ENCODE peak calls at places on chromosome 11, in five cellular contexts. One of them, this sample, is unnamed.

GRCh38 chr11:18594999-18595749 is 4.4 kb upstream of the MISFA start:
- DNase-seq in mucosa of descending colon: no peak
- DNase-seq in progenitor cell of endocrine pancreas: no peak
- DNase-seq in Peyer's patch: no peak
- DNase-seq in tibial artery: no peak
- DNase-seq in this sample: no peak

GRCh38 chr11:87560352-87560751 is 522.6 kb downstream of the TMEM135 start:
- DNase-seq in tibial artery: no peak
- DNase-seq in Peyer's patch: no peak
- DNase-seq in progenitor cell of endocrine pancreas: no peak
- DNase-seq in mucosa of descending colon: no peak
- DNase-seq in this sample: no peak

GRCh38 chr11:10325398-10326079 is 20.7 kb downstream of the ADM start:
- DNase-seq in Peyer's patch: no peak
- DNase-seq in progenitor cell of endocrine pancreas: no peak
- DNase-seq in tibial artery: no peak
- DNase-seq in mucosa of descending colon: no peak
- DNase-seq in this sample: no peak

GRCh38 chr11:15864021-15864805 is 492.1 kb downstream of the SOX6 start:
- DNase-seq in Peyer's patch: no peak
- DNase-seq in tibial artery: no peak
- DNase-seq in progenitor cell of endocrine pancreas: no peak
- DNase-seq in mucosa of descending colon: no peak
- DNase-seq in this sample: no peak

GRCh38 chr11:77647906-77648305 is 10.3 kb upstream of the CLNS1A start:
- DNase-seq in tibial artery: no peak
- DNase-seq in progenitor cell of endocrine pancreas: no peak
- DNase-seq in Peyer's patch: no peak
- DNase-seq in mucosa of descending colon: no peak
- DNase-seq in this sample: no peak

GRCh38 chr11:130587658-130588057 is 139.2 kb downstream of the ADAMTS15 start:
- DNase-seq in Peyer's patch: no peak
- DNase-seq in tibial artery: no peak
- DNase-seq in progenitor cell of endocrine pancreas: no peak
- DNase-seq in mucosa of descending colon: no peak
- DNase-seq in this sample: no peak

GRCh38 chr11:16239130-16240105 is 116.9 kb downstream of the SOX6 start:
- DNase-seq in mucosa of descending colon: no peak
- DNase-seq in Peyer's patch: no peak
- DNase-seq in progenitor cell of endocrine pancreas: no peak
- DNase-seq in tibial artery: no peak
- DNase-seq in this sample: no peak

GRCh38 chr11:33207408-33207985 is 46.2 kb upstream of the CSTF3 start:
- DNase-seq in Peyer's patch: no peak
- DNase-seq in progenitor cell of endocrine pancreas: no peak
- DNase-seq in mucosa of descending colon: no peak
- DNase-seq in tibial artery: no peak
- DNase-seq in this sample: no peak

GRCh38 chr11:20355221-20356219 is 8.0 kb upstream of the HTATIP2 start:
- DNase-seq in tibial artery: no peak
- DNase-seq in mucosa of descending colon: no peak
- DNase-seq in Peyer's patch: peak
- DNase-seq in progenitor cell of endocrine pancreas: no peak
- DNase-seq in this sample: no peak

GRCh38 chr11:118897721-118898310 is 14.1 kb downstream of the CXCR5 start:
- DNase-seq in tibial artery: no peak
- DNase-seq in mucosa of descending colon: no peak
- DNase-seq in progenitor cell of endocrine pancreas: no peak
- DNase-seq in Peyer's patch: peak
- DNase-seq in this sample: no peak

GRCh38 chr11:27807594-27807993 is 107.3 kb upstream of the BDNF start:
- DNase-seq in mucosa of descending colon: no peak
- DNase-seq in tibial artery: no peak
- DNase-seq in progenitor cell of endocrine pancreas: no peak
- DNase-seq in Peyer's patch: no peak
- DNase-seq in this sample: no peak

GRCh38 chr11:73875840-73876239 is 806 bp downstream of the COA4 start:
- DNase-seq in mucosa of descending colon: no peak
- DNase-seq in progenitor cell of endocrine pancreas: no peak
- DNase-seq in tibial artery: no peak
- DNase-seq in Peyer's patch: no peak
- DNase-seq in this sample: no peak

GRCh38 chr11:72240461-72241289 is 3.3 kb downstream of the PHOX2A start:
- DNase-seq in Peyer's patch: no peak
- DNase-seq in mucosa of descending colon: no peak
- DNase-seq in tibial artery: peak
- DNase-seq in progenitor cell of endocrine pancreas: no peak
- DNase-seq in this sample: no peak

GRCh38 chr11:6587360-6587953 is 16.0 kb downstream of the RRP8 start:
- DNase-seq in progenitor cell of endocrine pancreas: no peak
- DNase-seq in mucosa of descending colon: no peak
- DNase-seq in tibial artery: peak
- DNase-seq in Peyer's patch: no peak
- DNase-seq in this sample: no peak

GRCh38 chr11:69288883-69289242 is 5.1 kb upstream of the MYEOV start:
- DNase-seq in Peyer's patch: no peak
- DNase-seq in progenitor cell of endocrine pancreas: no peak
- DNase-seq in tibial artery: no peak
- DNase-seq in mucosa of descending colon: no peak
- DNase-seq in this sample: no peak

GRCh38 chr11:113296447-113297205 is 17.8 kb upstream of the TTC12 start:
- DNase-seq in progenitor cell of endocrine pancreas: no peak
- DNase-seq in tibial artery: no peak
- DNase-seq in mucosa of descending colon: no peak
- DNase-seq in Peyer's patch: no peak
- DNase-seq in this sample: no peak

GRCh38 chr11:78100276-78101040 is 20.8 kb upstream of the NDUFC2 start:
- DNase-seq in Peyer's patch: no peak
- DNase-seq in tibial artery: no peak
- DNase-seq in mucosa of descending colon: no peak
- DNase-seq in progenitor cell of endocrine pancreas: no peak
- DNase-seq in this sample: no peak

GRCh38 chr11:64643927-64644326 is 52.9 kb downstream of the SLC22A12 start:
- DNase-seq in Peyer's patch: no peak
- DNase-seq in progenitor cell of endocrine pancreas: no peak
- DNase-seq in mucosa of descending colon: no peak
- DNase-seq in tibial artery: no peak
- DNase-seq in this sample: no peak

GRCh38 chr11:117631336-117632090 is 165.5 kb downstream of the DSCAML1 start:
- DNase-seq in tibial artery: no peak
- DNase-seq in progenitor cell of endocrine pancreas: no peak
- DNase-seq in mucosa of descending colon: no peak
- DNase-seq in Peyer's patch: no peak
- DNase-seq in this sample: no peak
- TF ChIP-seq CTCF in tibial artery: no peak
- TF ChIP-seq CTCF in progenitor cell of endocrine pancreas: no peak
- TF ChIP-seq CTCF in mucosa of descending colon: no peak
- TF ChIP-seq CTCF in Peyer's patch: no peak
- TF ChIP-seq CTCF in this sample: no peak

GRCh38 chr11:125076378-125076945 is 13.4 kb downstream of the SLC37A2 start:
- DNase-seq in Peyer's patch: no peak
- DNase-seq in mucosa of descending colon: no peak
- DNase-seq in progenitor cell of endocrine pancreas: no peak
- DNase-seq in tibial artery: no peak
- DNase-seq in this sample: no peak

GRCh38 chr11:125075242-125075625 is 12.1 kb downstream of the SLC37A2 start:
- DNase-seq in progenitor cell of endocrine pancreas: no peak
- DNase-seq in mucosa of descending colon: no peak
- DNase-seq in Peyer's patch: no peak
- DNase-seq in tibial artery: no peak
- DNase-seq in this sample: no peak

GRCh38 chr11:125073616-125074483 is 10.7 kb downstream of the SLC37A2 start:
- DNase-seq in progenitor cell of endocrine pancreas: no peak
- DNase-seq in tibial artery: no peak
- DNase-seq in Peyer's patch: no peak
- DNase-seq in mucosa of descending colon: no peak
- DNase-seq in this sample: no peak

GRCh38 chr11:125074511-125075241 is 11.6 kb downstream of the SLC37A2 start:
- DNase-seq in tibial artery: no peak
- DNase-seq in Peyer's patch: no peak
- DNase-seq in progenitor cell of endocrine pancreas: no peak
- DNase-seq in mucosa of descending colon: no peak
- DNase-seq in this sample: no peak

DNA sequence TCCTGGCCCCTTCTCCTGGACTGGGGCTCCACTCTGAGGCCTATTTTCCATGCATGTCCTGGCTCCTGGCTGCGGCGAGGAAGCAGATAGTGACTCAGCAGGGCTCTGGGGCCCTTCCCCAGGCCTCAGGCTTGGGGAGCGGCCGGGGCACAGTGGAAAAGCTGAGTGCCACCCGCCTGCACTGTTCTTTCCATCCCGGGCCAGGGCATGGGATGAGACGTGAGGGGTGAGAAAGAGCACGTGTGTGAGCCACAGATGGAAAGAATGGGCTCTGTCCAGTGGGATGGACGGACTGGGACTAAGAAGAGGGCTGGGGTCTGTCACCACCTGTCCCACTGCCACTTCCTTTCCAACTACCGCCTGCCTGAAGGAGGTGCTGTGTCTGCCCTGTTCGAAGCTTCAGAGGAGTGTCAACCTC is 12.8 kb downstream of the SLC37A2 start:
- DNase-seq in mucosa of descending colon: no peak
- DNase-seq in Peyer's patch: no peak
- DNase-seq in tibial artery: no peak
- DNase-seq in progenitor cell of endocrine pancreas: no peak
- DNase-seq in this sample: no peak
- TF ChIP-seq CTCF in mucosa of descending colon: no peak
- TF ChIP-seq CTCF in Peyer's patch: no peak
- TF ChIP-seq CTCF in tibial artery: no peak
- TF ChIP-seq CTCF in progenitor cell of endocrine pancreas: no peak
- TF ChIP-seq CTCF in this sample: no peak

DNA sequence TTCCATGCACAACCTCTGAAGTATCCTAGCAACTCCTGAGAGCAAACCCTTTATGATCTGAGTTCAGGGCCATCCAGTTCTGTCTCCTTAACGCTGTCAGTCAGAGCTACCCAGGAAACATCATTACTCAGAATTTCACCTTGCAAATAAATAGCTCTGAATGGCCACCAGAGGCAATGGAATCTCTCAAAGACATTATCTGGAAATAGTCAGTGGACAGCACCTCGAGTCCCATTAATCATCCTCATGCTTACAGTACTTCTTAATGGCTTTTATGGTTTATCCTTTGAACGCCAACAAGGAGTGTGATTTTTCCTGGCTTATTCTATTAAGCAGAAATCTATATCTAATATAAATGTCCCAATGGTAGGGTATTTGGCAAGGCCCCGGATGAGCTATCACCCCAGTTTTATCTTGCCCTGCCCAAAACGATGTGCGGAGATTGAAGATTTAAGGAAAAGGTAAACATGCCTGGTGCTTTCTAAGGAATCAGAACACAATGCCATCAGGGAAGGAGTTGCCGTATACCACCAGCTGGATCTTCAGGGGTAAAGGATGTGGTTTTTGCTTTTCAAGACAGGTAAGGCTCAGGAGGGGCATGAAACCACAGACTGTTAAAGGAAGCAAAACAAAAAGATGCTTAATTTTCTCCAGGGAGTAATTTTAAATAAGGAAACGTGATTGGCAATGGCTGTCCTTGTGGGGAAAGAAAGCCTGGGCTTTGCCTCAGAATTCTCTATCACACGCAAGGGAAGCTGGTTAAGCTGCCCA is 655.8 kb downstream of the OPCML start:
- DNase-seq in tibial artery: no peak
- DNase-seq in Peyer's patch: no peak
- DNase-seq in mucosa of descending colon: no peak
- DNase-seq in progenitor cell of endocrine pancreas: no peak
- DNase-seq in this sample: no peak
- TF ChIP-seq CTCF in tibial artery: no peak
- TF ChIP-seq CTCF in Peyer's patch: no peak
- TF ChIP-seq CTCF in mucosa of descending colon: no peak
- TF ChIP-seq CTCF in progenitor cell of endocrine pancreas: no peak
- TF ChIP-seq CTCF in this sample: no peak

GRCh38 chr11:79226136-79226535 is 214.7 kb downstream of the TENM4 start:
- DNase-seq in mucosa of descending colon: no peak
- DNase-seq in tibial artery: no peak
- DNase-seq in Peyer's patch: no peak
- DNase-seq in progenitor cell of endocrine pancreas: no peak
- DNase-seq in this sample: no peak

GRCh38 chr11:79229047-79229446 is 211.8 kb downstream of the TENM4 start:
- DNase-seq in Peyer's patch: no peak
- DNase-seq in progenitor cell of endocrine pancreas: no peak
- DNase-seq in tibial artery: no peak
- DNase-seq in mucosa of descending colon: no peak
- DNase-seq in this sample: no peak

GRCh38 chr11:79227308-79227707 is 213.5 kb downstream of the TENM4 start:
- DNase-seq in tibial artery: no peak
- DNase-seq in mucosa of descending colon: no peak
- DNase-seq in Peyer's patch: no peak
- DNase-seq in progenitor cell of endocrine pancreas: no peak
- DNase-seq in this sample: no peak

GRCh38 chr11:79228417-79228755 is 212.4 kb downstream of the TENM4 start:
- DNase-seq in Peyer's patch: no peak
- DNase-seq in tibial artery: no peak
- DNase-seq in mucosa of descending colon: no peak
- DNase-seq in progenitor cell of endocrine pancreas: no peak
- DNase-seq in this sample: no peak

GRCh38 chr11:79227732-79228416 is 213.0 kb downstream of the TENM4 start:
- DNase-seq in progenitor cell of endocrine pancreas: no peak
- DNase-seq in mucosa of descending colon: no peak
- DNase-seq in tibial artery: no peak
- DNase-seq in Peyer's patch: no peak
- DNase-seq in this sample: no peak
- TF ChIP-seq CTCF in progenitor cell of endocrine pancreas: no peak
- TF ChIP-seq CTCF in mucosa of descending colon: no peak
- TF ChIP-seq CTCF in tibial artery: no peak
- TF ChIP-seq CTCF in Peyer's patch: no peak
- TF ChIP-seq CTCF in this sample: no peak

GRCh38 chr11:82732348-82732733 is 1.3 kb downstream of the FAM181B start:
- DNase-seq in Peyer's patch: no peak
- DNase-seq in tibial artery: no peak
- DNase-seq in mucosa of descending colon: no peak
- DNase-seq in progenitor cell of endocrine pancreas: no peak
- DNase-seq in this sample: no peak

GRCh38 chr11:82734120-82734479 is 436 bp upstream of the FAM181B start:
- DNase-seq in tibial artery: no peak
- DNase-seq in mucosa of descending colon: no peak
- DNase-seq in Peyer's patch: no peak
- DNase-seq in progenitor cell of endocrine pancreas: no peak
- DNase-seq in this sample: no peak

GRCh38 chr11:82731691-82732277 is 1.9 kb downstream of the FAM181B start:
- DNase-seq in tibial artery: no peak
- DNase-seq in progenitor cell of endocrine pancreas: no peak
- DNase-seq in mucosa of descending colon: no peak
- DNase-seq in Peyer's patch: no peak
- DNase-seq in this sample: no peak

GRCh38 chr11:82732734-82733443 is 775 bp downstream of the FAM181B start:
- DNase-seq in mucosa of descending colon: peak
- DNase-seq in Peyer's patch: no peak
- DNase-seq in progenitor cell of endocrine pancreas: peak
- DNase-seq in tibial artery: no peak
- DNase-seq in this sample: no peak

GRCh38 chr11:82733444-82734119 is at the start of gene FAM181B:
- DNase-seq in mucosa of descending colon: peak
- DNase-seq in Peyer's patch: peak
- DNase-seq in tibial artery: peak
- DNase-seq in progenitor cell of endocrine pancreas: peak
- DNase-seq in this sample: no peak
- TF ChIP-seq CTCF in mucosa of descending colon: no peak
- TF ChIP-seq CTCF in Peyer's patch: no peak
- TF ChIP-seq CTCF in tibial artery: no peak
- TF ChIP-seq CTCF in progenitor cell of endocrine pancreas: no peak
- TF ChIP-seq CTCF in this sample: no peak